ENCODE peak calls at places on chromosomes 13 and 19, in ten cellular contexts. One of them, this sample, is unnamed.

GRCh38 chr13:26971990-26972888 is 199.4 kb downstream of the USP12 start:
- DNase-seq in heart left ventricle: no peak
- DNase-seq in upper lobe of left lung: no peak
- DNase-seq in ovary: no peak
- DNase-seq in body of pancreas: peak; percentile 73
- DNase-seq in Peyer's patch: peak; percentile 39
- DNase-seq in A549: no peak
- DNase-seq in spleen: peak; percentile 72
- DNase-seq in uterus: no peak
- DNase-seq in breast epithelium: no peak
- DNase-seq in this sample: no peak

GRCh38 chr13:112635323-112635722 is 47.4 kb upstream of the TUBGCP3 start:
- DNase-seq in heart left ventricle: no peak
- DNase-seq in upper lobe of left lung: no peak
- DNase-seq in ovary: no peak
- DNase-seq in body of pancreas: no peak
- DNase-seq in Peyer's patch: no peak
- DNase-seq in A549: no peak
- DNase-seq in spleen: peak; percentile 40
- DNase-seq in uterus: no peak
- DNase-seq in breast epithelium: no peak
- DNase-seq in this sample: no peak

GRCh38 chr13:102003848-102004570 is 397.8 kb downstream of the FGF14 start:
- DNase-seq in heart left ventricle: no peak
- DNase-seq in upper lobe of left lung: no peak
- DNase-seq in ovary: no peak
- DNase-seq in body of pancreas: no peak
- DNase-seq in Peyer's patch: no peak
- DNase-seq in A549: no peak
- DNase-seq in spleen: no peak
- DNase-seq in uterus: no peak
- DNase-seq in breast epithelium: no peak
- DNase-seq in this sample: no peak

GRCh38 chr19:31380854-31381253 is 31.6 kb upstream of the TSHZ3 start:
- DNase-seq in heart left ventricle: no peak
- DNase-seq in upper lobe of left lung: no peak
- DNase-seq in ovary: no peak
- DNase-seq in body of pancreas: no peak
- DNase-seq in Peyer's patch: no peak
- DNase-seq in A549: no peak
- DNase-seq in spleen: no peak
- DNase-seq in uterus: no peak
- DNase-seq in breast epithelium: no peak
- DNase-seq in this sample: no peak

GRCh38 chr13:102039264-102039663 is 362.6 kb downstream of the FGF14 start:
- DNase-seq in heart left ventricle: peak; percentile 24
- DNase-seq in upper lobe of left lung: no peak
- DNase-seq in ovary: no peak
- DNase-seq in body of pancreas: no peak
- DNase-seq in Peyer's patch: no peak
- DNase-seq in A549: no peak
- DNase-seq in spleen: no peak
- DNase-seq in uterus: no peak
- DNase-seq in breast epithelium: no peak
- DNase-seq in this sample: no peak

GRCh38 chr19:39858541-39858940 is 12.4 kb upstream of the FBL start:
- DNase-seq in heart left ventricle: no peak
- DNase-seq in upper lobe of left lung: no peak
- DNase-seq in ovary: no peak
- DNase-seq in body of pancreas: no peak
- DNase-seq in Peyer's patch: no peak
- DNase-seq in A549: no peak
- DNase-seq in spleen: peak; percentile 12
- DNase-seq in uterus: peak; percentile 55
- DNase-seq in breast epithelium: no peak
- DNase-seq in this sample: no peak

GRCh38 chr19:34962945-34963530 is 991 bp downstream of the ZNF792 start:
- DNase-seq in heart left ventricle: no peak
- DNase-seq in upper lobe of left lung: no peak
- DNase-seq in ovary: no peak
- DNase-seq in body of pancreas: no peak
- DNase-seq in Peyer's patch: no peak
- DNase-seq in A549: no peak
- DNase-seq in spleen: peak; percentile 62
- DNase-seq in uterus: no peak
- DNase-seq in breast epithelium: no peak
- DNase-seq in this sample: no peak

GRCh38 chr19:30703645-30704044 is 331.5 kb downstream of the ZNF536 start:
- DNase-seq in heart left ventricle: no peak
- DNase-seq in upper lobe of left lung: no peak
- DNase-seq in ovary: no peak
- DNase-seq in body of pancreas: no peak
- DNase-seq in Peyer's patch: no peak
- DNase-seq in A549: no peak
- DNase-seq in spleen: no peak
- DNase-seq in uterus: no peak
- DNase-seq in breast epithelium: no peak
- DNase-seq in this sample: no peak

GRCh38 chr13:102718746-102719145 is 23.9 kb upstream of the METTL21C start:
- DNase-seq in heart left ventricle: no peak
- DNase-seq in upper lobe of left lung: no peak
- DNase-seq in ovary: no peak
- DNase-seq in body of pancreas: no peak
- DNase-seq in Peyer's patch: no peak
- DNase-seq in A549: no peak
- DNase-seq in spleen: no peak
- DNase-seq in uterus: no peak
- DNase-seq in breast epithelium: no peak
- DNase-seq in this sample: no peak

GRCh38 chr19:52646571-52647222 is 8.5 kb upstream of the ZNF83 start:
- DNase-seq in heart left ventricle: no peak
- DNase-seq in upper lobe of left lung: no peak
- DNase-seq in ovary: no peak
- DNase-seq in body of pancreas: no peak
- DNase-seq in Peyer's patch: no peak
- DNase-seq in A549: no peak
- DNase-seq in spleen: no peak
- DNase-seq in uterus: no peak
- DNase-seq in breast epithelium: no peak
- DNase-seq in this sample: no peak

GRCh38 chr19:15104411-15104810 is 2.8 kb upstream of the SYDE1 start:
- DNase-seq in heart left ventricle: no peak
- DNase-seq in upper lobe of left lung: no peak
- DNase-seq in ovary: no peak
- DNase-seq in body of pancreas: no peak
- DNase-seq in Peyer's patch: no peak
- DNase-seq in A549: no peak
- DNase-seq in spleen: no peak
- DNase-seq in uterus: no peak
- DNase-seq in breast epithelium: no peak
- DNase-seq in this sample: no peak

GRCh38 chr19:15101479-15102082 is 5.6 kb upstream of the SYDE1 start:
- DNase-seq in heart left ventricle: no peak
- DNase-seq in upper lobe of left lung: no peak
- DNase-seq in ovary: no peak
- DNase-seq in body of pancreas: peak; percentile 50
- DNase-seq in Peyer's patch: peak; percentile 30
- DNase-seq in A549: no peak
- DNase-seq in spleen: no peak
- DNase-seq in uterus: no peak
- DNase-seq in breast epithelium: no peak
- DNase-seq in this sample: peak; percentile 35

GRCh38 chr19:15107056-15108010 is at the start of gene SYDE1:
- DNase-seq in heart left ventricle: peak; percentile 68
- DNase-seq in upper lobe of left lung: peak; percentile 82
- DNase-seq in ovary: peak; percentile 66
- DNase-seq in body of pancreas: peak; percentile 32
- DNase-seq in Peyer's patch: no peak
- DNase-seq in A549: no peak
- DNase-seq in spleen: no peak
- DNase-seq in uterus: peak; percentile 59
- DNase-seq in breast epithelium: peak; percentile 39
- DNase-seq in this sample: no peak

GRCh38 chr19:15105044-15105443 is 2.2 kb upstream of the SYDE1 start:
- DNase-seq in heart left ventricle: no peak
- DNase-seq in upper lobe of left lung: no peak
- DNase-seq in ovary: no peak
- DNase-seq in body of pancreas: no peak
- DNase-seq in Peyer's patch: no peak
- DNase-seq in A549: no peak
- DNase-seq in spleen: no peak
- DNase-seq in uterus: no peak
- DNase-seq in breast epithelium: no peak
- DNase-seq in this sample: no peak

DNA sequence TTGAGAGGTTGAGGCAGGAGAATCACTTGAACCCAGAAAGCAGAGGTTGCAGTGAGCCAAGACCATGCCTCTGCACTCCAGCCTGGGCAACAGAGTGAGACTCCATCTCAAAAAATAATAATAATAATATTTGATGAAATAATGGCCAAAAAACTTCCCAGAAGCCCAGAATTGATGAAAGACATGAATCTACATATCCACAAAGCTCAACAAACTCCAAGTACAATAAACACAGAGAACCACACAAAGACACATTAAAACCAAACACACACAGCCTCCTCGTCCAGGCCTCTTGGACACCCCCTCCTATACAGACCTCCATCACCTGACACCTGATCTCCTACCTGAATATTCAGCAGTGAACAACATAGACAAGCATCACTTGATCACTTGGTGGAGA is 3.2 kb upstream of the SYDE1 start:
- DNase-seq in heart left ventricle: no peak
- DNase-seq in upper lobe of left lung: no peak
- DNase-seq in ovary: no peak
- DNase-seq in body of pancreas: no peak
- DNase-seq in Peyer's patch: no peak
- DNase-seq in A549: no peak
- DNase-seq in spleen: no peak
- DNase-seq in uterus: no peak
- DNase-seq in breast epithelium: no peak
- DNase-seq in this sample: no peak
- TF ChIP-seq POLR2A in heart left ventricle: no peak
- TF ChIP-seq POLR2A in upper lobe of left lung: no peak
- TF ChIP-seq POLR2A in ovary: no peak
- TF ChIP-seq POLR2A in body of pancreas: no peak
- TF ChIP-seq POLR2A in Peyer's patch: no peak
- TF ChIP-seq POLR2A in A549: no peak
- TF ChIP-seq POLR2A in spleen: no peak
- TF ChIP-seq POLR2A in uterus: no peak
- TF ChIP-seq POLR2A in breast epithelium: no peak
- TF ChIP-seq POLR2A in this sample: no peak

GRCh38 chr19:1789282-1790020 is 22.6 kb downstream of the ATP8B3 start:
- DNase-seq in heart left ventricle: no peak
- DNase-seq in upper lobe of left lung: peak; percentile 84
- DNase-seq in ovary: no peak
- DNase-seq in body of pancreas: no peak
- DNase-seq in Peyer's patch: no peak
- DNase-seq in A549: no peak
- DNase-seq in spleen: no peak
- DNase-seq in uterus: no peak
- DNase-seq in breast epithelium: no peak
- DNase-seq in this sample: no peak
- H3K4me3 ChIP-seq in heart left ventricle: peak overlapping the region; percentile 16
- H3K4me3 ChIP-seq in upper lobe of left lung: peak overlapping the region; percentile 28
- H3K4me3 ChIP-seq in ovary: no peak overlapping the region
- H3K4me3 ChIP-seq in body of pancreas: no peak overlapping the region
- H3K4me3 ChIP-seq in Peyer's patch: no peak overlapping the region
- H3K4me3 ChIP-seq in A549: peak overlapping the region; percentile 40
- H3K4me3 ChIP-seq in spleen: peak overlapping the region; percentile 57
- H3K4me3 ChIP-seq in uterus: no peak overlapping the region
- H3K4me3 ChIP-seq in breast epithelium: peak overlapping the region; percentile 48
- H3K4me3 ChIP-seq in this sample: no peak overlapping the region

GRCh38 chr19:37998801-37999308 is 91.8 kb downstream of the SIPA1L3 start:
- DNase-seq in heart left ventricle: no peak
- DNase-seq in upper lobe of left lung: no peak
- DNase-seq in ovary: no peak
- DNase-seq in body of pancreas: no peak
- DNase-seq in Peyer's patch: no peak
- DNase-seq in A549: no peak
- DNase-seq in spleen: no peak
- DNase-seq in uterus: no peak
- DNase-seq in breast epithelium: no peak
- DNase-seq in this sample: no peak
- TF ChIP-seq POLR2A in heart left ventricle: no peak
- TF ChIP-seq POLR2A in upper lobe of left lung: no peak
- TF ChIP-seq POLR2A in ovary: no peak
- TF ChIP-seq POLR2A in body of pancreas: no peak
- TF ChIP-seq POLR2A in Peyer's patch: no peak
- TF ChIP-seq POLR2A in A549: no peak
- TF ChIP-seq POLR2A in spleen: no peak
- TF ChIP-seq POLR2A in uterus: no peak
- TF ChIP-seq POLR2A in breast epithelium: no peak
- TF ChIP-seq POLR2A in this sample: no peak

DNA sequence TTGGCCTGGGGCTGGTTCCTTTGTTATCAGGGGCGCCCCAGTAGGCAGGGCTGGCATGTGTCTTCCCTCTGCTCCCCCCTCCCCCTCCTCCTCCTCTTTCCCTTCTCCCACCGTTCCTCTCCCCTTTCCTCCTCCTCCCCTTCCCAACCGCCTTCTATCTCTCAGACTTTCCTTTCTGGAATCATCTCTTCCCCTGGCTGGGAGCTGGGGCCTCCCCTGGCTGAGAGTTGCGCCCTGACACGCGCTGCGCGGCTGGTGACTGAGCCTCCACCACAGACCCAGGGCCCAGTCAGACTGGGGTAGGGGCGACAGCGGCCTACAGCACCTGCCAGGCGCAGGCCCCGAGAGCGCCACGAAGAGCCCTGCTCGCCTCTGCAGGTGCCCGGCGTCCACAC is 2.8 kb downstream of the PNMA8B start:
- DNase-seq in heart left ventricle: no peak
- DNase-seq in upper lobe of left lung: no peak
- DNase-seq in ovary: no peak
- DNase-seq in body of pancreas: no peak
- DNase-seq in Peyer's patch: no peak
- DNase-seq in A549: no peak
- DNase-seq in spleen: no peak
- DNase-seq in uterus: no peak
- DNase-seq in breast epithelium: no peak
- DNase-seq in this sample: no peak
- H3K4me3 ChIP-seq in heart left ventricle: peak overlapping the region; percentile 15
- H3K4me3 ChIP-seq in upper lobe of left lung: peak overlapping the region; percentile 33
- H3K4me3 ChIP-seq in ovary: peak overlapping the region; percentile 34
- H3K4me3 ChIP-seq in body of pancreas: no peak overlapping the region
- H3K4me3 ChIP-seq in Peyer's patch: peak overlapping the region; percentile 26
- H3K4me3 ChIP-seq in A549: no peak overlapping the region
- H3K4me3 ChIP-seq in spleen: peak overlapping the region; percentile 67
- H3K4me3 ChIP-seq in uterus: peak overlapping the region; percentile 40
- H3K4me3 ChIP-seq in breast epithelium: peak overlapping the region; percentile 79
- H3K4me3 ChIP-seq in this sample: peak overlapping the region; percentile 46